ENCODE peak calls at places on chromosomes 3 and 15, in nine cellular contexts. F is CD8-positive, alpha-beta T cell; L is left ventricle myocardium inferior; T is HCT116; K is lower lobe of right lung; A is GM23338; Q is endodermal cell; E is SK-N-SH; X is Panc1. M is an unnamed sample. For H3K36me3 and H3K27me3, the result is how much of the 10 kb centered on the place peaks cover.

GRCh38 chr3:192825657-192826200 is 91.9 kb downstream of the MB21D2 start:
- DNase-seq in X (no peak), F (no peak), K (peak), T (no peak), E (no peak), A (no peak), L (no peak), Q (no peak), M (no peak)

GRCh38 chr3:125433611-125434041 is 58.5 kb upstream of the ZNF148 start:
- DNase-seq in A (no peak), T (no peak), F (no peak), Q (no peak), X (no peak), K (no peak), E (no peak), L (no peak), M (no peak)

GRCh38 chr3:185630182-185630622 is 44.1 kb downstream of the SENP2 start:
- DNase-seq in A (no peak), T (no peak), L (peak), E (no peak), F (no peak), Q (no peak), K (peak), X (no peak), M (no peak)

GRCh38 chr3:193176690-193177089 is 64.3 kb upstream of the PLAAT1 start:
- DNase-seq in Q (no peak), L (no peak), T (no peak), X (no peak), A (no peak), E (no peak), F (no peak), K (no peak), M (no peak)

GRCh38 chr3:172094621-172095557 is 55.5 kb downstream of the FNDC3B start:
- DNase-seq in K (no peak), T (no peak), F (no peak), E (peak), X (no peak), L (no peak), A (peak), Q (peak), M (no peak)

GRCh38 chr15:63063164-63063756 is 20.7 kb downstream of the TPM1 start:
- DNase-seq in E (no peak), X (no peak), L (no peak), Q (no peak), F (no peak), A (no peak), T (no peak), K (no peak), M (no peak)

GRCh38 chr15:80890341-80890972 is 99.2 kb downstream of the MESD start:
- DNase-seq in T (no peak), X (no peak), A (no peak), L (no peak), K (no peak), Q (no peak), F (no peak), E (no peak), M (no peak)

GRCh38 chr3:130539005-130539404 is 22.0 kb downstream of the COL6A6 start:
- DNase-seq in L (no peak), Q (peak), E (peak), T (peak), X (peak), A (peak), K (peak), F (peak), M (peak)

GRCh38 chr3:12886106-12886679 is 44.8 kb upstream of the RPL32 start:
- DNase-seq in L (no peak), E (no peak), A (no peak), F (no peak), Q (no peak), K (no peak), T (no peak), X (no peak), M (no peak)

GRCh38 chr3:153339065-153339464 is 177.0 kb downstream of the RAP2B start:
- DNase-seq in T (no peak), F (no peak), K (no peak), X (no peak), L (no peak), Q (no peak), A (no peak), E (no peak), M (no peak)

GRCh38 chr15:101772921-101773320 is 30.4 kb upstream of the OR4F6 start:
- DNase-seq in T (no peak), K (no peak), L (no peak), X (no peak), A (no peak), E (no peak), Q (no peak), F (no peak), M (no peak)

GRCh38 chr15:33068531-33068990 is 126.0 kb downstream of the FMN1 start:
- DNase-seq in Q (peak), A (peak), E (peak), L (peak), F (no peak), K (peak), T (no peak), X (no peak), M (no peak)

GRCh38 chr3:80232760-80233159 is 465.0 kb upstream of the ROBO1 start:
- DNase-seq in T (no peak), K (no peak), Q (peak), L (no peak), F (no peak), A (peak), X (peak), E (no peak), M (no peak)

GRCh38 chr15:95024388-95024787 is 793.0 kb downstream of the MCTP2 start:
- DNase-seq in L (no peak), E (no peak), K (no peak), F (no peak), A (peak), Q (peak), T (peak), X (no peak), M (peak)

DNA sequence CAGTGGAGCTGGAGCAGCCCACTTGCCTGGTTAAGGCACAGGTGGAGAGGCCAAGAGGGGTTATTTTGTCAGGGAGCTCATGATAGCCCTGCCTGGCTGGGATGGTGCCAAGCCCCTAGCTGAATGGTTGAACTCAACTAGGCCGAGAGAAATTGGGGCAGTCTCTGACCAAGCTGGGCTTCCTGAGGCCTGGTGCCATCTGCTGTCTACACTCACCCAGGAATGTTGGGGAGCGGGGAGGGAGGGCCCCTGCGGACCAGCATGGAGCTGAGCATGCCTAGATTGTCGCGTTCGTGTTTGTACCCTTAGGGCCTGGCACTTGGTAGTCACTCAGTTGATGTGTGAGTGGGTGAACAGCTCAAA is 1.2 kb downstream of the BRPF1 start:
- DNase-seq in F (no peak), K (no peak), E (no peak), A (peak), L (no peak), Q (peak), T (no peak), X (no peak), M (no peak)
- H3K36me3 ChIP-seq in F (under half), K (under half), E (under half), A (under half), L (under half), Q (under half), T (under half), X (under half), M (under half)

GRCh38 chr15:93070901-93071300 is 18.1 kb downstream of the RGMA start:
- DNase-seq in T (no peak), K (no peak), X (no peak), A (no peak), Q (no peak), F (no peak), L (no peak), E (no peak), M (peak)
- H3K4me3 ChIP-seq in T (no peak), K (peak), X (no peak), A (peak), Q (peak), F (no peak), L (peak), E (no peak), M (peak)

GRCh38 chr3:128458746-128459450 is 7.8 kb downstream of the DNAJB8 start:
- DNase-seq in L (no peak), T (no peak), Q (no peak), F (no peak), E (peak), A (no peak), X (no peak), K (no peak), M (no peak)

GRCh38 chr3:128455116-128455515 is 11.6 kb downstream of the DNAJB8 start:
- DNase-seq in K (no peak), X (no peak), Q (no peak), E (no peak), F (no peak), A (no peak), L (no peak), T (no peak), M (no peak)

GRCh38 chr3:128457918-128458317 is 8.8 kb downstream of the DNAJB8 start:
- DNase-seq in A (no peak), K (no peak), L (no peak), E (no peak), T (no peak), X (no peak), F (no peak), Q (no peak), M (peak)

GRCh38 chr3:128455786-128456748 is 10.6 kb downstream of the DNAJB8 start:
- DNase-seq in L (no peak), A (no peak), K (no peak), X (no peak), T (no peak), Q (no peak), F (no peak), E (peak), M (no peak)

DNA sequence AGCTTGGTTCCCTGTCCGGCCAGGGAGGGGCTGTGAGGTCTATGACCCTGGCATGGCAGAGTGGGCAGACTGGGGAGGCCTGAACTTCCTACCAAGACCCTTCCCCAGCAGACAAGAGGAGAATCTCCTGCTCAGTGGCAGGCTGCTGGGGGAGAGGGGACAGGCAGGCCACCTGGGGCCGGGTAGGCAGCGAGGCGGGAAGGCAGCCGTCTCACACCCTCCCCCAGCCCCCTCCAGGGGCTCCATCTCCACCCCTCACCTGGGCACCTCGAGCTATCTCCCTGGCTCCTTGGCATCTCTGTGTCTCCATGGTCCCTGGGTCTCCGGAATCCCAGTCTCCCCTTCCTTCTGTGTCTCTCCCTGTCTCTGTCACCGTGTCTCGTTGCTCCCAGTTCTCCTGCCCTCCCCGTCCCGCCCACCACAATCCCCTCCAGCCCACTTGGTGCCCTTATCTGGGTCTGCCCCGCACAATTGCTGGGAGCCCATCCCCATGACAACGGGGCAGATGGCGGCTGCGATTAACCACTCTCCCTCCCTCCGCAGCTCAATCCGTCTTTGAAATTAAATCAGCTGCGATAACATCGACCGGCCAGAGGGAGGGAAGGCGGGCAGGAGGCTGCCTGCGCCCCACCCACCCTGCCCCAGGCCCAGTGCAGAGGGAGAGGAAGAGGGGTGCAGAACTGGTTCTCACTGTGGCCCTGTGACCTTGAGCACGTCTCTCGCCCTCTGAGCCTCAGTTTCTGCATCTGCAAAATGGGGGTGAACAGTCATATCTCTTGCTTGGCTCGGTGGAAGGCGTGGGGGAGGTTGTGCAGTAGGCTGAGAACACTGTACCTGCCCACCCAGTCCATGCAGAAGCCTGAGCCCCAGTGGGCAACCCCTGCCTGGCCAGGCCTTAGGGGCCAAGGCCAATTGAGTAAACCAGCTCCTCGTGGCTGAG is 9.6 kb downstream of the DNAJB8 start:
- DNase-seq in X (no peak), T (no peak), L (no peak), E (peak), K (no peak), Q (peak), F (no peak), A (peak), M (peak)
- H3K27me3 ChIP-seq in X (under half), T (under half), L (half or more), E (under half), K (under half), Q (under half), F (under half), A (under half), M (under half)

DNA sequence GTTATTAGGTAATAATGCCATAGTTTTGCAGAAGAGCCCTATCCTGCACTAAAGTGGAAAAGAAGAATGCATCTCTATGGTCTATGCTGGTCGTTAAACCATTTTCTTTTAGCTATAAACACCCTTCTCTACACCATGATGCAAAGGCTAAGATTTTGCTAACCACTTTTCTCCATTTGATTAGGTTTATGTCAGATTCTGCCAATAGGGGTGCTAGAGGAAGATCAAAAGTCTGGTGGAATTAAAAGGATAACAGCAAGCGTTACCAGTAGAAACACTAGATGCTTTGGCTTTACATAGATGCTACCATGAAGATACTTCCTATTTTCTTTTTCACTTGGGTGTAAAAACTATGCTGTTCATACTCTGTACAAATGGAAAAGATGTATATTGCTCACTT is 669.8 kb upstream of the ARPP21 start:
- DNase-seq in L (no peak), F (no peak), K (no peak), A (peak), E (no peak), Q (no peak), T (no peak), X (no peak), M (no peak)
- H3K36me3 ChIP-seq in L (under half), F (under half), K (under half), A (under half), E (under half), Q (under half), T (under half), X (under half), M (under half)

DNA sequence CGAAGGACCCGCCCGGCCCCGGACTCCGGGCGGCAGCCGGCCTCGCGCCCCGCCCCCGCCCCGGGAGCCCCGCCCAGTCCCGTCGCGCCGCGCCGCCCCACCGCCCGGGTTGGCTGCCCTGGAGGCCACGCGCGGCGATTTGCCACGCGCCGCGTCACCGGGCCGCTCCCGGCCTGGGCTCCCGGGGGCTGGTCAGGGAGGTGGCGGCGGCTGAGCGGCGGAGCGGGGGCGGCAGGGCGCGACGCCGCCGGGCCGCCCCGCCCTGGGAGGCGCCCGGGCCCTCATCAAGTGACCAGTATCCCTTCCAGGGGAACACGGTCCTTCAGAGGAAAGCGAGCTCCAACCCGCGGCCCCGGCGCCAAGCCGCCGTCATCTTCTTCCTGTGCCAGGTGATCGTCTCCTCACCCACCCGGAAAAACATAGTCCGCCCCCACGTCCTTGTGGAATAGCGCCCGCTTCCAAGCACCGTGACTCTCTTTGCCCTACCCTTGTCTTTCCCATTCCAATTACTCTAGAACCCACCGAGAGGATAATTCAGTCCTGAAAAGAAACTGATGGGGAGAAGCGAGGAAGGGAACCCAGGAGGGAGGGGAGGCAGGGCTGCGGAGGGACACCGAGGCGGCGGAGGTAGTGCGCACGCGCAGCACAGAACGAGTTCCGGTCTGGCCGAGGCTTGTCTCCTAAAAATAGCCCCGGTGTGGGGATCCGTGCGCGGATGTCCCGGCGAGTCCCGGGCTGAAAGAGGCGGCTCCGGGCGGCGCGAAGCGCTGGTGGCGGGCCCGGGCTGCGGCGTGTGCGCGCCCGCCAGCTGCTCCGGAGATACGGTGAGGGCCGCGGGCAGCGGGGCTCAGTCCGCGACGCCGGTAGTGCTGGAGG is at the start of gene MEF2A:
- DNase-seq in L (peak), A (peak), E (peak), K (peak), Q (peak), X (peak), F (peak), T (peak), M (peak)
- H3K4me3 ChIP-seq in L (peak), A (peak), E (peak), K (peak), Q (peak), X (peak), F (peak), T (peak), M (peak)

DNA sequence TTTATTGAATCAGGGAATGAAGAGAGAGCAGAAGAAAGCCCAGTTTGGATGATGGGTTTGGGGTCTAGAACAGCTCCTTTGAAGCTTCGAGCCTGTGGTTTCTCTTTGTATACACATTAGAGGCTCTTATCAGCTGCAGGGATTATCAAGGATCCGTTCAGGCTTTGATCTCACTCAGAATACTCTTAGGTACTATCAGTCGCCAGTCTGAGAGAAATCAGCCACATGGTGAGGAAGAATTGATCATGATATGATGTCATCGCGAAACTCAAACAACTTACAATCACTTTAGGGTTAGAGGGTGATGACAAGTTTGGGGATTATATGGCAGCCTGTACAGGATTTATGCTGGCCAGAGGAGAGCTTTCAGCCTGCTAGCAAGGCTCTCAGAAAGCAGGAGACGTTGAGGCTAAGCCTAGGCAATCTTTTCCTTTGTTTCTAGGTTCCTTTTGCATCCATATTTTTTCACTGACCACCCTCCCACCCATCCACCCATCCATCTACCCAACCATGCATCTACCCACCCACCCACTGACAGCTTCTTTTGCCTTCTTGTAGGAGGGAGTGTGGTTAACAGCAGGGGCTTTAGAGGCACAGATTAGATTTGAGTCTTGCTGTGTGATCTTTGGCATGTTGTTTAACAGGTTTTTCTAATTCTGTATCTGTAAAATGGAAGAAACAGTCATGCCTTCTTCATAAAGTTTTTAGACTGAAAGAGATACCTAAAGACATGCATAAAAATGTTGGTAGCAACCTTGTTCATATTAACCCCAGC is 330.4 kb upstream of the LRRFIP2 start:
- DNase-seq in T (no peak), L (no peak), X (no peak), K (no peak), F (no peak), Q (peak), A (no peak), E (no peak), M (no peak)
- H3K27me3 ChIP-seq in T (under half), L (under half), X (under half), K (under half), F (under half), Q (under half), A (under half), E (under half), M (under half)

M was measured in H7.